ENCODE peak calls at places on chromosomes 5 and 9, in four cellular contexts. E is prostate gland, I is endothelial cell of umbilical vein, M is uterus. O is an unnamed sample. For H3K4me1 and H3K27me3, the result is how much of the 10 kb centered on the place peaks cover.

GRCh38 chr9:136079211-136079915 is 15.7 kb downstream of the NACC2 start:
- DNase-seq in E (no peak), I (no peak), M (no peak), O (no peak)

GRCh38 chr5:57085306-57086081 is 88.4 kb upstream of the GPBP1 start:
- DNase-seq in E (no peak), I (no peak), M (no peak), O (no peak)

GRCh38 chr5:19125956-19126713 is 861.9 kb downstream of the CDH18 start:
- DNase-seq in E (no peak), I (no peak), M (no peak), O (peak)

GRCh38 chr5:159104058-159104651 is 4.4 kb upstream of the EBF1 start:
- DNase-seq in E (no peak), I (no peak), M (peak), O (no peak)

GRCh38 chr9:16688814-16689213 is 181.7 kb downstream of the BNC2 start:
- DNase-seq in E (no peak), I (peak), M (no peak), O (no peak)

GRCh38 chr5:6950250-6950649 is 237.0 kb downstream of the TENT4A start:
- DNase-seq in E (no peak), I (no peak), M (no peak), O (no peak)

GRCh38 chr5:31366941-31367340 is 165.0 kb downstream of the DROSHA start:
- DNase-seq in E (no peak), I (no peak), M (no peak), O (no peak)

GRCh38 chr9:127029548-127029947 is 92.9 kb downstream of the ANGPTL2 start:
- DNase-seq in E (no peak), I (no peak), M (no peak), O (no peak)

GRCh38 chr9:87119328-87119881 is 172.1 kb upstream of the GAS1 start:
- DNase-seq in E (peak), I (peak), M (no peak), O (no peak)

GRCh38 chr9:113998529-113999255 is 79.4 kb downstream of the AMBP start:
- DNase-seq in E (no peak), I (no peak), M (no peak), O (no peak)

GRCh38 chr5:144281784-144282183 is 111.1 kb downstream of the KCTD16 start:
- DNase-seq in E (no peak), I (no peak), M (no peak), O (no peak)

GRCh38 chr5:35899805-35900204 is 38.6 kb downstream of the CAPSL start:
- DNase-seq in E (no peak), I (no peak), M (no peak), O (no peak)

GRCh38 chr9:125233678-125234077 is 7.5 kb downstream of the HSPA5 start:
- DNase-seq in E (no peak), I (peak), M (no peak), O (peak)

GRCh38 chr5:35374584-35374983 is 144.3 kb upstream of the PRLR start:
- DNase-seq in E (no peak), I (no peak), M (no peak), O (no peak)

GRCh38 chr9:88460583-88461332 is 72.5 kb downstream of the SPIN1 start:
- DNase-seq in E (no peak), I (no peak), M (no peak), O (peak)

GRCh38 chr9:133821606-133822438 is 83.7 kb upstream of the SARDH start:
- DNase-seq in E (no peak), I (no peak), M (no peak), O (no peak)

GRCh38 chr5:169904059-169904458 is 76.2 kb downstream of the INSYN2B start:
- DNase-seq in E (no peak), I (no peak), M (no peak), O (no peak)

GRCh38 chr5:10355071-10355889 is 1.8 kb downstream of the MARCHF6 start:
- DNase-seq in E (no peak), I (peak), M (no peak), O (no peak)

GRCh38 chr9:36530224-36530623 is 42.5 kb upstream of the MELK start:
- DNase-seq in E (no peak), I (no peak), M (no peak), O (no peak)

GRCh38 chr9:105216440-105217178 is 27.8 kb upstream of the SLC44A1 start:
- DNase-seq in E (no peak), I (no peak), M (no peak), O (no peak)

GRCh38 chr5:144577676-144578075 is 407.0 kb downstream of the KCTD16 start:
- DNase-seq in E (no peak), I (no peak), M (no peak), O (no peak)

GRCh38 chr9:125768803-125769202 is 21.6 kb downstream of the PBX3 start:
- DNase-seq in E (no peak), I (no peak), M (no peak), O (no peak)

GRCh38 chr5:130227699-130228098 is 323.4 kb downstream of the CHSY3 start:
- DNase-seq in E (no peak), I (no peak), M (no peak), O (no peak)

GRCh38 chr9:34375901-34376595 is 650 bp downstream of the MYORG start:
- DNase-seq in E (no peak), I (peak), M (peak), O (no peak)

GRCh38 chr9:31588010-31588409 is 796.4 kb upstream of the ACO1 start:
- DNase-seq in E (no peak), I (no peak), M (no peak), O (no peak)

GRCh38 chr5:130002183-130002582 is 97.9 kb downstream of the CHSY3 start:
- DNase-seq in E (no peak), I (peak), M (no peak), O (no peak)

GRCh38 chr9:88179080-88179521 is 40.8 kb upstream of the SPATA31C2 start:
- DNase-seq in E (no peak), I (no peak), M (no peak), O (no peak)

GRCh38 chr9:120935383-120935857 is 8.8 kb upstream of the TRAF1 start:
- DNase-seq in E (peak), I (peak), M (peak), O (peak)

GRCh38 chr5:94850960-94851359 is 232.5 kb downstream of the SLF1 start:
- DNase-seq in E (no peak), I (no peak), M (no peak), O (no peak)

GRCh38 chr5:177089146-177089545 is 2.4 kb downstream of the FGFR4 start:
- DNase-seq in E (no peak), I (no peak), M (peak), O (no peak)

GRCh38 chr9:107153336-107153735 is 129.7 kb upstream of the RAD23B start:
- DNase-seq in E (no peak), I (no peak), M (no peak), O (no peak)

GRCh38 chr5:141560725-141561483 is 57.9 kb downstream of the DIAPH1 start:
- DNase-seq in E (peak), I (peak), M (peak), O (peak)

GRCh38 chr9:137318976-137319375 is 16.9 kb upstream of the NRARP start:
- DNase-seq in E (no peak), I (no peak), M (peak), O (no peak)

GRCh38 chr9:127913682-127914081 is 3.2 kb downstream of the ST6GALNAC4 start:
- DNase-seq in E (no peak), I (no peak), M (no peak), O (no peak)

GRCh38 chr5:164302533-164303235 is 797.3 kb downstream of the MAT2B start:
- DNase-seq in E (no peak), I (no peak), M (no peak), O (peak)

DNA sequence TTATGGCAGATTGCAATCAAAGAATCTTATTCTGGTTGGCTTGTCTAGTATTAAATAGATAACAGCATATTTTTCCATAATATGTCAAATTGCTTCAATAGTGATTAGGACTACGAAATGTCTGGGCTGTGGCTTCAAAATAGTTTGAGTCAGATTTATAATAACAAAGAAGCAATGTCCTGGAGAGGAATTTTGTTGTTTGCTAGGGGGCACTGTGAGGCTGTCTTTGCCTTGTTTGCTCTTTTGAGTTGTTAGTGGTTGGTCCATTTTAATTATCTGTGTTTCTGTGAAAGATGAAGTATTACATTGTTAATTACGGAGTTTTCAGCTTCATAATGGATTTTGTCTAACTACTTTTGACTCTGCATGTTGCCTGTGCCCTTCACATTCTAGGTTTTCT is 713.6 kb downstream of the TLE4 start:
- DNase-seq in E (no peak), I (no peak), M (no peak), O (peak)
- TF ChIP-seq CTCF in E (no peak), I (no peak), M (no peak), O (peak)

GRCh38 chr9:110148868-110149267 is 59.1 kb downstream of the C9orf152 start:
- DNase-seq in E (no peak), I (no peak), M (no peak), O (no peak)

GRCh38 chr9:110153431-110153830 is 54.5 kb downstream of the C9orf152 start:
- DNase-seq in E (no peak), I (no peak), M (no peak), O (no peak)

GRCh38 chr9:110155744-110156143 is 52.2 kb downstream of the C9orf152 start:
- DNase-seq in E (no peak), I (no peak), M (no peak), O (no peak)

GRCh38 chr9:110156416-110156815 is 51.5 kb downstream of the C9orf152 start:
- DNase-seq in E (no peak), I (no peak), M (no peak), O (no peak)

GRCh38 chr9:110152704-110153374 is 55.1 kb downstream of the C9orf152 start:
- DNase-seq in E (no peak), I (peak), M (no peak), O (peak)
- H3K4me1 ChIP-seq in E (under half), I (under half), M (under half), O (under half)

GRCh38 chr5:136198453-136198852 is 5.5 kb upstream of the SMIM32 start:
- DNase-seq in E (no peak), I (no peak), M (no peak), O (no peak)

GRCh38 chr5:136197462-136198142 is 4.6 kb upstream of the SMIM32 start:
- DNase-seq in E (no peak), I (no peak), M (no peak), O (no peak)

GRCh38 chr5:136193396-136193935 is 504 bp upstream of the SMIM32 start:
- DNase-seq in E (no peak), I (no peak), M (no peak), O (peak)

GRCh38 chr5:136194611-136195010 is 1.6 kb upstream of the SMIM32 start:
- DNase-seq in E (no peak), I (no peak), M (no peak), O (no peak)

DNA sequence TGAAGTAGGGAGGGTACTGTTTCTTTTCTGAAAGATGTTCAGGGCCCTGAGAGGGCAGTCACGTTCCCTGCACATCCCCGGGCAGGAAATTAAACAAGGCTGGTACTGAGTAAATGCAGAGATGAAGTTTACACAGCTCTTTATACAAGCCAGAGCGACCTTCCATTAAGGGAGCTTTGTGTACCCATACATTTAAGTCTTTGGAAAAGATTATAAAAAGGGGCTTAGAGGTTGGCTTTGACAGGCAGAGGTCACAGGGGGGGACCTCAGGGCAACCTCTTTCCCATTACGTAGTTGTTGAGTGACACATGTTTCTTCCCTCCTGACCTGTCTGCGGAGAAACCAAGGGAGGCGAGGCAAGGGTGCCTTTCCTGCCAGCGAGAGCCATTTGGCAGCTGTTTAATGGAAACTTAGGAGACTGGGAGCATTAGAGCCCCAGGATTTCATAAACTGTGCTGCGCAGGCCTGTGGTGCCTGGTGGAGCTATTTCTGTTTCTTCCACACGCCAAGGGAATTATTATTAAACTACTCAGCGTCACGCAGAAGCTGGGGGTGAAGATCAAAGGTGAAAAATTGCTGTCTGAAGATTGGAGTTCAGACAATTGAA is 3.1 kb upstream of the SMIM32 start:
- DNase-seq in E (peak), I (no peak), M (no peak), O (no peak)
- H3K27me3 ChIP-seq in E (under half), I (under half), M (under half), O (half or more)

GRCh38 chr5:5139358-5140050 is 626 bp upstream of the ADAMTS16 start:
- DNase-seq in E (no peak), I (no peak), M (no peak), O (no peak)

GRCh38 chr5:5144441-5144840 is 4.3 kb downstream of the ADAMTS16 start:
- DNase-seq in E (no peak), I (no peak), M (no peak), O (no peak)

GRCh38 chr5:5140051-5141010 is at the start of gene ADAMTS16:
- DNase-seq in E (no peak), I (no peak), M (no peak), O (no peak)

GRCh38 chr5:5141011-5141599 is 975 bp downstream of the ADAMTS16 start:
- DNase-seq in E (no peak), I (no peak), M (no peak), O (no peak)

DNA sequence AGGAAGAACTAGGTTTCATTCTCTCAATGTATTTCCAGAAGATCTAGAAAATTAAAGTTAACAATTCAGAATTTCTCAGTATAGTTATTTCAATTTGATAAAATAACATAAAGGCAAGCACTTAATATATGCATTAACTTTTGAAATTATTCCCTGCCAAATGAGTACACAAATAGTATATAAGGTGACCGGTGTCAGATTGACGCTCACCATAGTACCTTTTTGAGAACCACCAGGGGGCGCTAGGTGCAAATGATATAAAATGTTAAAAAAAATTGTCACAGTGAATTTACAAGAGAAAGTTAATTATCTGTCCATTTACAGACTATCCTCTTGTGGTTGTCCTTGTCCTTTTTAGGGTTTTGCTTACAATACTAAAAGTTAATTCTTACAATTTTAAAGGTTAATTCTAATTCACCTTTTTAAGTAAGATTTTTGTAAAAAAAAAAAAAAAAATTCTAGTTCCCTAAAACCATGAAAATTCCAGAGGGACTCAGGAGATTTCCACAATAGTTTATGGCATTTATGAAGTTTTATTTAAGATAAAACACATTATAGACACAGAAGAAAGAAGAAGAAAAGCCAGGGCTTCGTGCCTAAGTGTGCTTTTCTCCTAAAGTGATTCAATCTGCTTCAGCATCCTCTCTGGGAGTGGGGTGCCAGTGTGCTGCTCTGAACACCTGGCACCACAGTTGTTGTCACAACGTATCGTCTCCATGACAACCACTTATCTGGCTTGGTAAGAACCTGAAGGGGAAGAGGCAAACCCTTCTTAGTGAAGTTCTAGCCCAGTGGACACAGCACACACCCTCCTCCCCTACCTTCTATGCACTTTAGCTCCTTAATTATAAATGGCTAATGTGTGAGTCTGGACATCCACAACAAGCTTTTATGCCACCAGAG is 1.7 kb downstream of the ADAMTS16 start:
- DNase-seq in E (peak), I (peak), M (peak), O (no peak)
- TF ChIP-seq CTCF in E (peak), I (peak), M (peak), O (peak)

DNA sequence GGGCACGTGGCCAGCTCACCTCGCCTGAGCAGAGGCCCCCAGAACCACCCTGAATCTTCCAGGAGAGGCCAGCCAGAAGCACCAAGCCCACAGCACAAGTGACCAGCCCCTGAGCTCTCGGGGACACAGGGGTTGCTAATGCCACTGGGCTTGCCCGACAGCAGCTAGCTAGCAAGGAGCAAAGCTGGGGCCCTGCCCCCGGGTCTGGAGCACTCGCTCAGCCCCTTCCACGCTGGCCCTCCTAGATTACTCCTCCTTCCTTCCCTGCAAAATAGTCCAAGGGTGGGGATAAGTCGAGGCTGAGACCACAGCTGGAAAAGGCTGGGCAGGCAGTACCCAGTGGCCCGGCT is 74.0 kb downstream of the ADAMTS2 start:
- DNase-seq in E (no peak), I (no peak), M (no peak), O (no peak)
- H3K4me1 ChIP-seq in E (under half), I (under half), M (under half), O (under half)

DNA sequence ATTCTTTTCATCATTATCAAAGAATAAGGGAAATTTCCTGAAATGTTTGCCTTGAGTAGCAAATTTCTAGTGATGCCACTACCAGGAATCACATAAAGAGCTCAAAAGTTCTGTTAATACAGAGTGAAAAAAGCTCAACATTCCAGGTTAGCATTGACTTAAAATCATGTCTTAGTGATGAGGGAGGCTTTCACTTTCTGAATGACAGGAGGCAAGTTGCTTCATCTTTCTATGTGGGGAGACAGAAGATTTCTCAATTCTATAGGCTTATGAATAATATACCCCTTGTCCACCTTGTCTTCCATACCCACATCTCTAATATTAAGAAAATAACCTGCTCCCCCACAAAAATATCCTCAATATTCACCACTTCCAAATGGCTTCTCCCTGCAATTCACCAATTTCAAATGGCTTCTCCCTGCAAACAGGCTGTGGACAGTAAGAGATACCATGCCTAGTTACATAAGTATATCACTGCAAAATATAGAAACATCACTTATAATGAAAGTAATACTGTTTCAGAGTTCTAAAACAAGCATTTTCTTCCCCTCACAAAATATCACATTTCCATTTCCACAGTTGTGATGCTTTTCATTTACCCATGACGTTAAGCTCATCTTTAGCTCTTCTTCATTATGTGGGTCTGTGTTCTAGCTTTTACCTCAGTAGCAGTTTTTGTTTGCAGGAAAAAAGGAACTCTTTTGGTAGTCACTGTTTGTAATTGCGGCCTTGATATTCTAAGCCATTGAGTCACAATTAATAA is 2.2 kb upstream of the JAK2 start:
- DNase-seq in E (no peak), I (no peak), M (no peak), O (no peak)
- H3K27me3 ChIP-seq in E (under half), I (under half), M (under half), O (under half)

DNA sequence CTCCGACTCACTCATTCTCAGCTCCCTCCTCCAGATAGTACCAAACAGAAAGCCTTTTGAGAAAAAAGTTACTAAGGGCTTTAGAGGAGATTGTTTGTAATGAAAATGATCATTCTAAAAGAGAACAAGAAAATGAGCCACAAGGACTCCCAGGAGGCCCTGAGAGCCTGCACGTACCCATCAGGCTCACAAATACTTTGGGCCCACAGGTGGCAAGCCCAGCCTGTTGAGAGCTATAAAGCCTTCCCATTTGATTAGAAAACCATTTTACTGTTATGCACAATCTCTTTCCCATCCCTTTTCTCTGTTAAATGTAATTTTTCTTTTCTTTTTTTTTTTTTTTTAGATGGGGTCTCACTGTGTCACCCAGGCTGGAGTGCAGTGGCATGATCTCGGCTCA is 136.1 kb downstream of the LHFPL2 start:
- DNase-seq in E (no peak), I (no peak), M (no peak), O (no peak)
- TF ChIP-seq CTCF in E (no peak), I (no peak), M (no peak), O (no peak)

O was measured in foreskin keratinocyte.